ENCODE peak calls at places on chromosome 4, in seven cellular contexts. One of them, this sample, is unnamed. For H3K4me1, the result is how much of the 10 kb centered on the place peaks cover.

GRCh38 chr4:87229979-87230378 is 9.6 kb upstream of the KLHL8 start:
- DNase-seq in fibroblast of lung: no peak
- DNase-seq in cardiac muscle cell: peak
- DNase-seq in Caco-2: no peak
- DNase-seq in tibial nerve: no peak
- DNase-seq in lower lobe of right lung: no peak
- DNase-seq in left ventricle myocardium inferior: no peak
- DNase-seq in this sample: no peak

GRCh38 chr4:58061967-58062366 is 951.8 kb upstream of the IGFBP7 start:
- DNase-seq in fibroblast of lung: no peak
- DNase-seq in cardiac muscle cell: no peak
- DNase-seq in Caco-2: no peak
- DNase-seq in tibial nerve: no peak
- DNase-seq in lower lobe of right lung: no peak
- DNase-seq in left ventricle myocardium inferior: no peak
- DNase-seq in this sample: no peak

GRCh38 chr4:10015140-10015753 is 6.0 kb downstream of the SLC2A9 start:
- DNase-seq in fibroblast of lung: peak
- DNase-seq in cardiac muscle cell: peak
- DNase-seq in Caco-2: peak
- DNase-seq in tibial nerve: no peak
- DNase-seq in lower lobe of right lung: no peak
- DNase-seq in left ventricle myocardium inferior: peak
- DNase-seq in this sample: no peak

GRCh38 chr4:19380600-19380999 is 871.1 kb upstream of the SLIT2 start:
- DNase-seq in fibroblast of lung: peak
- DNase-seq in cardiac muscle cell: no peak
- DNase-seq in Caco-2: no peak
- DNase-seq in tibial nerve: no peak
- DNase-seq in lower lobe of right lung: no peak
- DNase-seq in left ventricle myocardium inferior: no peak
- DNase-seq in this sample: no peak

GRCh38 chr4:122293374-122294365 is 85.1 kb upstream of the ADAD1 start:
- DNase-seq in fibroblast of lung: no peak
- DNase-seq in cardiac muscle cell: no peak
- DNase-seq in Caco-2: no peak
- DNase-seq in tibial nerve: no peak
- DNase-seq in lower lobe of right lung: no peak
- DNase-seq in left ventricle myocardium inferior: no peak
- DNase-seq in this sample: no peak

GRCh38 chr4:77581724-77582123 is 23.9 kb upstream of the CXCL13 start:
- DNase-seq in fibroblast of lung: peak
- DNase-seq in cardiac muscle cell: no peak
- DNase-seq in Caco-2: no peak
- DNase-seq in tibial nerve: no peak
- DNase-seq in lower lobe of right lung: no peak
- DNase-seq in left ventricle myocardium inferior: no peak
- DNase-seq in this sample: no peak

GRCh38 chr4:83174844-83175414 is 60.4 kb upstream of the PLAC8 start:
- DNase-seq in fibroblast of lung: no peak
- DNase-seq in cardiac muscle cell: no peak
- DNase-seq in Caco-2: no peak
- DNase-seq in tibial nerve: no peak
- DNase-seq in lower lobe of right lung: no peak
- DNase-seq in left ventricle myocardium inferior: no peak
- DNase-seq in this sample: no peak

GRCh38 chr4:84852081-84852480 is 114.4 kb downstream of the WDFY3 start:
- DNase-seq in fibroblast of lung: peak
- DNase-seq in cardiac muscle cell: no peak
- DNase-seq in Caco-2: no peak
- DNase-seq in tibial nerve: no peak
- DNase-seq in lower lobe of right lung: no peak
- DNase-seq in left ventricle myocardium inferior: no peak
- DNase-seq in this sample: no peak

GRCh38 chr4:75895744-75896314 is 6.4 kb downstream of the PPEF2 start:
- DNase-seq in fibroblast of lung: peak
- DNase-seq in cardiac muscle cell: peak
- DNase-seq in Caco-2: peak
- DNase-seq in tibial nerve: no peak
- DNase-seq in lower lobe of right lung: no peak
- DNase-seq in left ventricle myocardium inferior: no peak
- DNase-seq in this sample: no peak

GRCh38 chr4:112523008-112523440 is 7.0 kb upstream of the NEUROG2 start:
- DNase-seq in fibroblast of lung: peak
- DNase-seq in cardiac muscle cell: peak
- DNase-seq in Caco-2: no peak
- DNase-seq in tibial nerve: no peak
- DNase-seq in lower lobe of right lung: no peak
- DNase-seq in left ventricle myocardium inferior: no peak
- DNase-seq in this sample: no peak

GRCh38 chr4:6448476-6449170 is 23.8 kb downstream of the PPP2R2C start:
- DNase-seq in fibroblast of lung: no peak
- DNase-seq in cardiac muscle cell: no peak
- DNase-seq in Caco-2: no peak
- DNase-seq in tibial nerve: no peak
- DNase-seq in lower lobe of right lung: no peak
- DNase-seq in left ventricle myocardium inferior: no peak
- DNase-seq in this sample: no peak

GRCh38 chr4:71026086-71026485 is 32.6 kb downstream of the DCK start:
- DNase-seq in fibroblast of lung: peak
- DNase-seq in cardiac muscle cell: peak
- DNase-seq in Caco-2: no peak
- DNase-seq in tibial nerve: no peak
- DNase-seq in lower lobe of right lung: no peak
- DNase-seq in left ventricle myocardium inferior: no peak
- DNase-seq in this sample: no peak

GRCh38 chr4:134126955-134127354 is 74.6 kb downstream of the PABPC4L start:
- DNase-seq in fibroblast of lung: no peak
- DNase-seq in cardiac muscle cell: no peak
- DNase-seq in Caco-2: no peak
- DNase-seq in tibial nerve: no peak
- DNase-seq in lower lobe of right lung: peak
- DNase-seq in left ventricle myocardium inferior: no peak
- DNase-seq in this sample: no peak

GRCh38 chr4:125833-126232 is 1.5 kb downstream of the ZNF718 start:
- DNase-seq in fibroblast of lung: no peak
- DNase-seq in cardiac muscle cell: no peak
- DNase-seq in Caco-2: no peak
- DNase-seq in tibial nerve: no peak
- DNase-seq in lower lobe of right lung: no peak
- DNase-seq in left ventricle myocardium inferior: no peak
- DNase-seq in this sample: no peak

GRCh38 chr4:108884596-108884995 is 121.7 kb upstream of the ETNPPL start:
- DNase-seq in fibroblast of lung: no peak
- DNase-seq in cardiac muscle cell: no peak
- DNase-seq in Caco-2: no peak
- DNase-seq in tibial nerve: no peak
- DNase-seq in lower lobe of right lung: no peak
- DNase-seq in left ventricle myocardium inferior: no peak
- DNase-seq in this sample: no peak

GRCh38 chr4:176002007-176002623 is 63.5 kb upstream of the WDR17 start:
- DNase-seq in fibroblast of lung: peak
- DNase-seq in cardiac muscle cell: peak
- DNase-seq in Caco-2: no peak
- DNase-seq in tibial nerve: no peak
- DNase-seq in lower lobe of right lung: peak
- DNase-seq in left ventricle myocardium inferior: no peak
- DNase-seq in this sample: no peak

GRCh38 chr4:121072836-121073362 is 564 bp upstream of the NDNF start:
- DNase-seq in fibroblast of lung: no peak
- DNase-seq in cardiac muscle cell: peak
- DNase-seq in Caco-2: no peak
- DNase-seq in tibial nerve: no peak
- DNase-seq in lower lobe of right lung: peak
- DNase-seq in left ventricle myocardium inferior: peak
- DNase-seq in this sample: no peak

GRCh38 chr4:108683479-108683878 is 33.1 kb downstream of the OSTC start:
- DNase-seq in fibroblast of lung: peak
- DNase-seq in cardiac muscle cell: no peak
- DNase-seq in Caco-2: peak
- DNase-seq in tibial nerve: no peak
- DNase-seq in lower lobe of right lung: no peak
- DNase-seq in left ventricle myocardium inferior: no peak
- DNase-seq in this sample: no peak

GRCh38 chr4:15963001-15963451 is at the start of gene FGFBP2:
- DNase-seq in fibroblast of lung: peak
- DNase-seq in cardiac muscle cell: peak
- DNase-seq in Caco-2: peak
- DNase-seq in tibial nerve: peak
- DNase-seq in lower lobe of right lung: peak
- DNase-seq in left ventricle myocardium inferior: peak
- DNase-seq in this sample: no peak

GRCh38 chr4:14308229-14308651 is 680.7 kb upstream of the BOD1L1 start:
- DNase-seq in fibroblast of lung: no peak
- DNase-seq in cardiac muscle cell: no peak
- DNase-seq in Caco-2: no peak
- DNase-seq in tibial nerve: no peak
- DNase-seq in lower lobe of right lung: no peak
- DNase-seq in left ventricle myocardium inferior: no peak
- DNase-seq in this sample: no peak

GRCh38 chr4:92618968-92619367 is 315.2 kb downstream of the GRID2 start:
- DNase-seq in fibroblast of lung: peak
- DNase-seq in cardiac muscle cell: no peak
- DNase-seq in Caco-2: no peak
- DNase-seq in tibial nerve: no peak
- DNase-seq in lower lobe of right lung: no peak
- DNase-seq in left ventricle myocardium inferior: no peak
- DNase-seq in this sample: no peak

GRCh38 chr4:98618670-98619069 is 39.7 kb downstream of the TSPAN5 start:
- DNase-seq in fibroblast of lung: no peak
- DNase-seq in cardiac muscle cell: no peak
- DNase-seq in Caco-2: no peak
- DNase-seq in tibial nerve: no peak
- DNase-seq in lower lobe of right lung: no peak
- DNase-seq in left ventricle myocardium inferior: no peak
- DNase-seq in this sample: no peak

GRCh38 chr4:23889814-23890269 is at the start of gene PPARGC1A:
- DNase-seq in fibroblast of lung: peak
- DNase-seq in cardiac muscle cell: peak
- DNase-seq in Caco-2: peak
- DNase-seq in tibial nerve: peak
- DNase-seq in lower lobe of right lung: peak
- DNase-seq in left ventricle myocardium inferior: peak
- DNase-seq in this sample: peak

GRCh38 chr4:123833156-123833555 is 436.6 kb downstream of the SPRY1 start:
- DNase-seq in fibroblast of lung: no peak
- DNase-seq in cardiac muscle cell: no peak
- DNase-seq in Caco-2: no peak
- DNase-seq in tibial nerve: no peak
- DNase-seq in lower lobe of right lung: no peak
- DNase-seq in left ventricle myocardium inferior: no peak
- DNase-seq in this sample: no peak

GRCh38 chr4:52755409-52755808 is 4.2 kb upstream of the ERVMER34-1 start:
- DNase-seq in fibroblast of lung: no peak
- DNase-seq in cardiac muscle cell: peak
- DNase-seq in Caco-2: no peak
- DNase-seq in tibial nerve: no peak
- DNase-seq in lower lobe of right lung: no peak
- DNase-seq in left ventricle myocardium inferior: no peak
- DNase-seq in this sample: no peak

GRCh38 chr4:8817081-8817812 is 54.4 kb downstream of the HMX1 start:
- DNase-seq in fibroblast of lung: no peak
- DNase-seq in cardiac muscle cell: no peak
- DNase-seq in Caco-2: no peak
- DNase-seq in tibial nerve: no peak
- DNase-seq in lower lobe of right lung: peak
- DNase-seq in left ventricle myocardium inferior: no peak
- DNase-seq in this sample: no peak

GRCh38 chr4:132572210-132572609 is 576.9 kb upstream of the PCDH10 start:
- DNase-seq in fibroblast of lung: peak
- DNase-seq in cardiac muscle cell: peak
- DNase-seq in Caco-2: no peak
- DNase-seq in tibial nerve: no peak
- DNase-seq in lower lobe of right lung: no peak
- DNase-seq in left ventricle myocardium inferior: no peak
- DNase-seq in this sample: no peak
- TF ChIP-seq CTCF in fibroblast of lung: no peak
- TF ChIP-seq CTCF in cardiac muscle cell: peak
- TF ChIP-seq CTCF in Caco-2: no peak
- TF ChIP-seq CTCF in tibial nerve: no peak
- TF ChIP-seq CTCF in lower lobe of right lung: no peak
- TF ChIP-seq CTCF in left ventricle myocardium inferior: no peak
- TF ChIP-seq CTCF in this sample: no peak

GRCh38 chr4:184424279-184424678 is 50.1 kb downstream of the IRF2 start:
- DNase-seq in fibroblast of lung: no peak
- DNase-seq in cardiac muscle cell: no peak
- DNase-seq in Caco-2: no peak
- DNase-seq in tibial nerve: no peak
- DNase-seq in lower lobe of right lung: no peak
- DNase-seq in left ventricle myocardium inferior: no peak
- DNase-seq in this sample: no peak
- H3K4me1 ChIP-seq in fibroblast of lung: under half
- H3K4me1 ChIP-seq in cardiac muscle cell: under half
- H3K4me1 ChIP-seq in Caco-2: under half
- H3K4me1 ChIP-seq in tibial nerve: under half
- H3K4me1 ChIP-seq in lower lobe of right lung: half or more
- H3K4me1 ChIP-seq in left ventricle myocardium inferior: half or more
- H3K4me1 ChIP-seq in this sample: under half

DNA sequence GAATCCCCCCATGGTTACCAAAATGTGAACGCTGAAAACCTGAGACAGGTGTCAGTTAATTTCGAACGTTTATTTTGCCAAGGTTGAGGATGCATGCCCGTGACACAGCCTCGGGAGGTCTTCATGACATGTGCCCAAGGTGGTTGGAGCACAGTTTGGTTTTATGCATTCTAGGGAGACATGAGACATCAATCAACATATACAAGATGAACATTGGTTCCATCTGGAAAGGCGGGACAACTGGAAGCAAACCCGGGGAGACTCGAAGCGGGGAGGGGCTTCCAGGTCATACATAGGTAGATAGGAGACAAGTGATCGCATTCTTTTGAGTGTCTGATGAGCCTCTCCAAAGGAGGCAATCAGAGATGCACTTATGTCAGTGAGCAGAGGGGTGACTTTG is 11.0 kb upstream of the SH3BP2 start:
- DNase-seq in fibroblast of lung: no peak
- DNase-seq in cardiac muscle cell: no peak
- DNase-seq in Caco-2: no peak
- DNase-seq in tibial nerve: peak
- DNase-seq in lower lobe of right lung: peak
- DNase-seq in left ventricle myocardium inferior: no peak
- DNase-seq in this sample: no peak
- TF ChIP-seq CTCF in fibroblast of lung: no peak
- TF ChIP-seq CTCF in cardiac muscle cell: no peak
- TF ChIP-seq CTCF in Caco-2: no peak
- TF ChIP-seq CTCF in tibial nerve: no peak
- TF ChIP-seq CTCF in lower lobe of right lung: no peak
- TF ChIP-seq CTCF in left ventricle myocardium inferior: no peak
- TF ChIP-seq CTCF in this sample: no peak

DNA sequence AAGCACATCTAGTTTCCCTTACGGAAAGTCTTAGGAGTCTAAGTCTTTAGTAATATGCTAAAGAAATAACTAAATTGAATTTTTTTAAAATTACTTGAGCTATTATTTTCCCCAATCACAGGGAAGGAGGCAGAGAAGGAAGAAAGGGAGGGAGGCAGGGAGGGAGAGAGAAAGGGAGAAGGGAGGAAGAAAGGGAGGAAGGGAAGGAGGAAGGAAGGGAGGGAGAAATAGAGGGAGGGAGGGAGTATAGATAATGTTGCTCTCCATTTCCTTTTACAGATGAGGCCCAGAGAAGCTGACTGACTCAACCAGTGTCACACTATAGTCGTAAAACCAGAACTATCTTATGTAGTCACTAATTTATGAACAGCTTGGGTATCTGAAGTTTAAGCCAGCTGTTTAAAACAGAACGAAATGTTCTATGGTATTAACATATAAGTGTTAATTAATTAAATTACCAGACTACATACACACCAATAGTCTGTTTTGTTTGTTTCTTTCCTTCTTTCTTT is 14.6 kb downstream of the SH3RF1 start:
- DNase-seq in fibroblast of lung: no peak
- DNase-seq in cardiac muscle cell: no peak
- DNase-seq in Caco-2: no peak
- DNase-seq in tibial nerve: no peak
- DNase-seq in lower lobe of right lung: no peak
- DNase-seq in left ventricle myocardium inferior: no peak
- DNase-seq in this sample: no peak
- H3K4me1 ChIP-seq in fibroblast of lung: under half
- H3K4me1 ChIP-seq in cardiac muscle cell: under half
- H3K4me1 ChIP-seq in Caco-2: half or more
- H3K4me1 ChIP-seq in tibial nerve: under half
- H3K4me1 ChIP-seq in lower lobe of right lung: half or more
- H3K4me1 ChIP-seq in left ventricle myocardium inferior: half or more
- H3K4me1 ChIP-seq in this sample: under half

This sample was measured in breast epithelium.